ENCODE peak calls at places on chromosomes 1 and 21, in nine cellular contexts. P is lung, L is H1, R is gastrocnemius medialis, J is adrenal gland, G is BJ, M is lower leg skin, I is hepatocyte, T is thyroid gland. E is an unnamed sample.

GRCh38 chr1:233735847-233736246 is 121.9 kb downstream of the KCNK1 start:
- DNase-seq in L (no peak), M (no peak), R (no peak), P (no peak), G (no peak), J (no peak), T (no peak), I (no peak), E (no peak)

GRCh38 chr1:74380252-74380651 is 132.2 kb downstream of the LRRC53 start:
- DNase-seq in L (no peak), J (no peak), T (peak; percentile 42), P (no peak), R (no peak), G (no peak), I (no peak), M (no peak), E (no peak)

GRCh38 chr1:9410737-9411297 is 118.1 kb downstream of the SPSB1 start:
- DNase-seq in T (no peak), G (peak; percentile 16), R (no peak), M (no peak), P (no peak), I (peak; percentile 58), L (no peak), J (no peak), E (peak; percentile 92)

GRCh38 chr1:119482517-119483425 is 24.2 kb upstream of the HSD3B1 start:
- DNase-seq in J (no peak), R (no peak), P (no peak), L (no peak), M (no peak), G (no peak), T (no peak), I (no peak), E (no peak)

GRCh38 chr1:125065821-125066180 is 3881.0 kb downstream of the SRGAP2C start:
- DNase-seq in L (no peak), G (no peak), R (no peak), J (no peak), T (no peak), P (no peak), I (no peak), M (no peak), E (no peak)

GRCh38 chr1:30407030-30407861 is 316.1 kb downstream of the MATN1 start:
- DNase-seq in R (no peak), L (no peak), M (no peak), I (no peak), T (no peak), J (no peak), P (no peak), G (no peak), E (no peak)

GRCh38 chr1:187261637-187262036 is 432.9 kb downstream of the PLA2G4A start:
- DNase-seq in J (no peak), T (no peak), P (no peak), G (no peak), M (no peak), I (no peak), R (no peak), L (no peak), E (no peak)

GRCh38 chr1:220516014-220516721 is 11.8 kb upstream of the MARK1 start:
- DNase-seq in I (no peak), P (no peak), G (no peak), J (no peak), M (no peak), R (no peak), L (no peak), T (no peak), E (no peak)

GRCh38 chr21:38349111-38349746 is 92.4 kb downstream of the KCNJ15 start:
- DNase-seq in I (no peak), J (no peak), G (no peak), R (no peak), M (no peak), L (no peak), P (no peak), T (peak; percentile 83), E (no peak)

GRCh38 chr21:37087188-37087587 is 14.1 kb downstream of the TTC3 start:
- DNase-seq in I (peak; percentile 64), J (peak; percentile 47), T (no peak), M (no peak), R (peak; percentile 3), P (no peak), G (peak; percentile 13), L (no peak), E (peak; percentile 57)

GRCh38 chr21:22575165-22575584 is 1577.0 kb downstream of the NCAM2 start:
- DNase-seq in P (no peak), J (no peak), T (no peak), G (no peak), L (peak; percentile 36), I (peak; percentile 41), M (no peak), R (no peak), E (no peak)

GRCh38 chr1:184545601-184546000 is 158.8 kb downstream of the C1orf21 start:
- DNase-seq in T (no peak), R (no peak), I (no peak), P (no peak), G (peak; percentile 49), L (no peak), J (no peak), M (peak; percentile 57), E (peak; percentile 86)

DNA sequence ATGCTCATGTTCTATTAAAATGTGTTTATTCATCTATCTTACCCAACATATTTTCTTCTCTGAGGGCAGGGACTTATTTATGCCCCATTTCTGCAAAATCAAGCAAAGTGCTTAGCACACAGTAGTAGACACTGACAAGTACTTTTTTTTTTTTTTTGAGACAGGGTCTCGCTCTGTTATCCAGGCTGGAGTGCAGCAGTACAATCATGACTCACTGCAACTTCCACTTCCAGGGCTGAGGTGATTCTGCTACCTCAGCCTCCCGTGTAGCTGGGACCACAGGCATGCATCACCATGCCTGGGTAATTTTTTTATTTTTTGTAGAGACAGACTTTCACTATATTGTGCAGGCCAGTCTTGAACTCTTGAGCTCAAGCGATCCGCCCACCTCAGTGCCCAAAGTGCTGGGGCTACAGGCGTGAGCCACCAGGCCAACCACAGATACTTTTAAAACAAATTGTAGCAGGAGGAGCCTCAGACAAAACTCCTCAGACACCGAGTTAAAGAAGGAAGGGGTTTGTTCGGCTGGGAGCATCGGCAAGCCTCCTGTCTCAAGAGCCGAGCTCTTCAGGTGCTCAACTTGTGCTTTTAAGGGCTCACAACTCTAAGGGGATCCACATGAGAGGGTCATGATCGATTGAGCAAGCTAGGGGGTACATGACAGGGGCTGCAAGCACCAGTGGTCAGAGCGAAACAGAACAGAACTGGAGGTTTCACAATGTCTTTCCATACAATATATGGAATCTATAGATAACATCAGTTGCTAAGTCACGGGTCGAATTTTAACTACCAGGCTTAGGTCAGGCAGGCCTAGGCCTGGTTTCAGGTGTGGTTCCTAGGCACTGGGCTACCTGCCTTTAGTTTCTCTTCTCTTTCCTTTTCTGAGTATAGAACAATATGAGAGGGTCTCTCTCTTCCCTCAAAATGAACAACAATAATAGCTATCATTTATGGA is 5.7 kb upstream of the TMEM167B start:
- DNase-seq in T (no peak), R (no peak), J (no peak), L (no peak), I (no peak), M (no peak), P (no peak), G (no peak), E (no peak)
- H3K4me3 ChIP-seq in T (no peak overlapping the region), R (no peak overlapping the region), J (no peak overlapping the region), L (no peak overlapping the region), I (no peak overlapping the region), M (no peak overlapping the region), P (no peak overlapping the region), G (no peak overlapping the region), E (no peak overlapping the region)

GRCh38 chr1:77642196-77642595 is 40.3 kb downstream of the ZZZ3 start:
- DNase-seq in I (no peak), R (no peak), J (no peak), L (no peak), G (no peak), P (no peak), M (no peak), T (no peak), E (no peak)

GRCh38 chr1:77642941-77643340 is 39.5 kb downstream of the ZZZ3 start:
- DNase-seq in R (no peak), G (no peak), L (no peak), I (no peak), M (no peak), T (no peak), P (no peak), J (no peak), E (no peak)

GRCh38 chr1:77639557-77640069 is 42.8 kb downstream of the ZZZ3 start:
- DNase-seq in I (no peak), R (no peak), M (no peak), T (no peak), J (no peak), L (no peak), G (no peak), P (no peak), E (no peak)

GRCh38 chr1:77639056-77639455 is 43.4 kb downstream of the ZZZ3 start:
- DNase-seq in P (no peak), I (no peak), T (no peak), G (peak; percentile 20), R (no peak), J (no peak), L (no peak), M (no peak), E (peak; percentile 59)

GRCh38 chr1:77643456-77643855 is 39.0 kb downstream of the ZZZ3 start:
- DNase-seq in R (no peak), L (no peak), I (no peak), T (no peak), G (no peak), P (no peak), J (no peak), M (no peak), E (no peak)
- TF ChIP-seq CTCF in R (no peak), L (no peak), I (no peak), T (no peak), G (no peak), P (no peak), J (no peak), M (no peak), E (no peak)

GRCh38 chr1:61638296-61638695 is 86.6 kb downstream of the TM2D1 start:
- DNase-seq in I (no peak), M (peak; percentile 32), G (peak; percentile 81), P (no peak), R (no peak), J (no peak), L (no peak), T (no peak), E (peak; percentile 95)
- H3K4me3 ChIP-seq in I (no peak overlapping the region), M (no peak overlapping the region), G (no peak overlapping the region), P (no peak overlapping the region), R (no peak overlapping the region), J (no peak overlapping the region), L (no peak overlapping the region), T (no peak overlapping the region), E (no peak overlapping the region)

GRCh38 chr1:153494976-153495535 is 34.6 kb upstream of the S100A7 start:
- DNase-seq in J (peak; percentile 81), M (peak; percentile 65), T (peak; percentile 67), R (peak; percentile 35), L (peak; percentile 82), G (no peak), P (peak; percentile 80), I (peak; percentile 86), E (peak; percentile 45)

GRCh38 chr1:153485880-153486279 is 25.4 kb upstream of the S100A7 start:
- DNase-seq in M (no peak), T (no peak), R (no peak), P (no peak), L (no peak), G (no peak), I (no peak), J (no peak), E (no peak)

GRCh38 chr1:153493343-153493960 is 33.0 kb upstream of the S100A7 start:
- DNase-seq in P (no peak), M (no peak), R (no peak), L (no peak), I (no peak), J (no peak), G (no peak), T (no peak), E (no peak)

GRCh38 chr1:153488731-153489130 is 28.3 kb upstream of the S100A7 start:
- DNase-seq in M (no peak), L (no peak), G (peak; percentile 70), R (peak; percentile 69), T (no peak), P (no peak), I (no peak), J (peak; percentile 82), E (peak; percentile 32)

GRCh38 chr1:153490272-153491051 is 30.0 kb upstream of the S100A7 start:
- DNase-seq in L (no peak), M (peak; percentile 90), P (peak; percentile 42), R (peak; percentile 92), I (peak; percentile 55), G (peak; percentile 86), J (peak; percentile 92), T (peak; percentile 10), E (peak; percentile 92)
- TF ChIP-seq CTCF in L (no peak), M (no peak), P (no peak), R (no peak), I (no peak), G (peak; percentile 12), J (no peak), T (no peak), E (peak; percentile 12)

E was measured in AG10803.